ENCODE peak calls at places on chromosomes 7 and 10, in ten cellular contexts. One of them, this sample, is unnamed.

GRCh38 chr10:59839576-59839975 is 66.8 kb downstream of the CCDC6 start:
- DNase-seq in right cardiac atrium: no peak
- DNase-seq in NCI-H1092: no peak
- DNase-seq in activated effector memory CD4-positive, alpha-beta T cell treated with Interleukin-2 at 50 U/mL for 16 hours: no peak
- DNase-seq in HFF-Myc: no peak
- DNase-seq in GM04504: peak; percentile 11
- DNase-seq in stimulated activated CD4-positive, alpha-beta T cell treated with anti-CD3 and anti-CD28 coated beads, Interleukin-1b, Interleukin-23, amount 100 ng/mL, for 24 hours: no peak
- DNase-seq in NCI-H748 treated with DMSO at 0.1 percent for 48 hours: no peak
- DNase-seq in AG20443: peak; percentile 73
- DNase-seq in smooth muscle cell of the brain vasculature: no peak
- DNase-seq in this sample: no peak

GRCh38 chr10:79488870-79489269 is 23.5 kb upstream of the EIF5AL1 start:
- DNase-seq in right cardiac atrium: no peak
- DNase-seq in NCI-H1092: no peak
- DNase-seq in activated effector memory CD4-positive, alpha-beta T cell treated with Interleukin-2 at 50 U/mL for 16 hours: no peak
- DNase-seq in HFF-Myc: no peak
- DNase-seq in GM04504: no peak
- DNase-seq in stimulated activated CD4-positive, alpha-beta T cell treated with anti-CD3 and anti-CD28 coated beads, Interleukin-1b, Interleukin-23, amount 100 ng/mL, for 24 hours: no peak
- DNase-seq in NCI-H748 treated with DMSO at 0.1 percent for 48 hours: no peak
- DNase-seq in AG20443: no peak
- DNase-seq in smooth muscle cell of the brain vasculature: no peak
- DNase-seq in this sample: no peak

GRCh38 chr7:140121321-140121720 is 55.5 kb downstream of the KDM7A start:
- DNase-seq in right cardiac atrium: no peak
- DNase-seq in NCI-H1092: no peak
- DNase-seq in activated effector memory CD4-positive, alpha-beta T cell treated with Interleukin-2 at 50 U/mL for 16 hours: no peak
- DNase-seq in HFF-Myc: no peak
- DNase-seq in GM04504: no peak
- DNase-seq in stimulated activated CD4-positive, alpha-beta T cell treated with anti-CD3 and anti-CD28 coated beads, Interleukin-1b, Interleukin-23, amount 100 ng/mL, for 24 hours: no peak
- DNase-seq in NCI-H748 treated with DMSO at 0.1 percent for 48 hours: no peak
- DNase-seq in AG20443: no peak
- DNase-seq in smooth muscle cell of the brain vasculature: no peak
- DNase-seq in this sample: no peak

GRCh38 chr7:105654994-105655900 is 74.0 kb upstream of the EFCAB10 start:
- DNase-seq in right cardiac atrium: peak; percentile 55
- DNase-seq in NCI-H1092: peak; percentile 74
- DNase-seq in activated effector memory CD4-positive, alpha-beta T cell treated with Interleukin-2 at 50 U/mL for 16 hours: no peak
- DNase-seq in HFF-Myc: no peak
- DNase-seq in GM04504: no peak
- DNase-seq in stimulated activated CD4-positive, alpha-beta T cell treated with anti-CD3 and anti-CD28 coated beads, Interleukin-1b, Interleukin-23, amount 100 ng/mL, for 24 hours: no peak
- DNase-seq in NCI-H748 treated with DMSO at 0.1 percent for 48 hours: no peak
- DNase-seq in AG20443: peak; percentile 42
- DNase-seq in smooth muscle cell of the brain vasculature: peak; percentile 13
- DNase-seq in this sample: no peak

GRCh38 chr10:48623607-48624132 is 18.8 kb upstream of the ARHGAP22 start:
- DNase-seq in right cardiac atrium: no peak
- DNase-seq in NCI-H1092: no peak
- DNase-seq in activated effector memory CD4-positive, alpha-beta T cell treated with Interleukin-2 at 50 U/mL for 16 hours: no peak
- DNase-seq in HFF-Myc: no peak
- DNase-seq in GM04504: no peak
- DNase-seq in stimulated activated CD4-positive, alpha-beta T cell treated with anti-CD3 and anti-CD28 coated beads, Interleukin-1b, Interleukin-23, amount 100 ng/mL, for 24 hours: no peak
- DNase-seq in NCI-H748 treated with DMSO at 0.1 percent for 48 hours: no peak
- DNase-seq in AG20443: no peak
- DNase-seq in smooth muscle cell of the brain vasculature: no peak
- DNase-seq in this sample: no peak

GRCh38 chr10:33113111-33113856 is 155.3 kb upstream of the ITGB1 start:
- DNase-seq in right cardiac atrium: no peak
- DNase-seq in NCI-H1092: no peak
- DNase-seq in activated effector memory CD4-positive, alpha-beta T cell treated with Interleukin-2 at 50 U/mL for 16 hours: no peak
- DNase-seq in HFF-Myc: no peak
- DNase-seq in GM04504: no peak
- DNase-seq in stimulated activated CD4-positive, alpha-beta T cell treated with anti-CD3 and anti-CD28 coated beads, Interleukin-1b, Interleukin-23, amount 100 ng/mL, for 24 hours: no peak
- DNase-seq in NCI-H748 treated with DMSO at 0.1 percent for 48 hours: no peak
- DNase-seq in AG20443: peak; percentile 55
- DNase-seq in smooth muscle cell of the brain vasculature: no peak
- DNase-seq in this sample: no peak

GRCh38 chr10:82397859-82398258 is 522.9 kb downstream of the NRG3 start:
- DNase-seq in right cardiac atrium: no peak
- DNase-seq in NCI-H1092: no peak
- DNase-seq in activated effector memory CD4-positive, alpha-beta T cell treated with Interleukin-2 at 50 U/mL for 16 hours: no peak
- DNase-seq in HFF-Myc: no peak
- DNase-seq in GM04504: no peak
- DNase-seq in stimulated activated CD4-positive, alpha-beta T cell treated with anti-CD3 and anti-CD28 coated beads, Interleukin-1b, Interleukin-23, amount 100 ng/mL, for 24 hours: no peak
- DNase-seq in NCI-H748 treated with DMSO at 0.1 percent for 48 hours: no peak
- DNase-seq in AG20443: no peak
- DNase-seq in smooth muscle cell of the brain vasculature: no peak
- DNase-seq in this sample: no peak

GRCh38 chr10:7872041-7872442 is 53.7 kb downstream of the TAF3 start:
- DNase-seq in right cardiac atrium: no peak
- DNase-seq in NCI-H1092: no peak
- DNase-seq in activated effector memory CD4-positive, alpha-beta T cell treated with Interleukin-2 at 50 U/mL for 16 hours: no peak
- DNase-seq in HFF-Myc: no peak
- DNase-seq in GM04504: peak; percentile 4
- DNase-seq in stimulated activated CD4-positive, alpha-beta T cell treated with anti-CD3 and anti-CD28 coated beads, Interleukin-1b, Interleukin-23, amount 100 ng/mL, for 24 hours: no peak
- DNase-seq in NCI-H748 treated with DMSO at 0.1 percent for 48 hours: no peak
- DNase-seq in AG20443: peak; percentile 33
- DNase-seq in smooth muscle cell of the brain vasculature: no peak
- DNase-seq in this sample: no peak

GRCh38 chr10:125026036-125026931 is 84.4 kb downstream of the ZRANB1 start:
- DNase-seq in right cardiac atrium: no peak
- DNase-seq in NCI-H1092: no peak
- DNase-seq in activated effector memory CD4-positive, alpha-beta T cell treated with Interleukin-2 at 50 U/mL for 16 hours: no peak
- DNase-seq in HFF-Myc: no peak
- DNase-seq in GM04504: no peak
- DNase-seq in stimulated activated CD4-positive, alpha-beta T cell treated with anti-CD3 and anti-CD28 coated beads, Interleukin-1b, Interleukin-23, amount 100 ng/mL, for 24 hours: no peak
- DNase-seq in NCI-H748 treated with DMSO at 0.1 percent for 48 hours: no peak
- DNase-seq in AG20443: no peak
- DNase-seq in smooth muscle cell of the brain vasculature: no peak
- DNase-seq in this sample: no peak

GRCh38 chr7:65265959-65266519 is 107.6 kb upstream of the ZNF92 start:
- DNase-seq in right cardiac atrium: no peak
- DNase-seq in NCI-H1092: no peak
- DNase-seq in activated effector memory CD4-positive, alpha-beta T cell treated with Interleukin-2 at 50 U/mL for 16 hours: no peak
- DNase-seq in HFF-Myc: no peak
- DNase-seq in GM04504: no peak
- DNase-seq in stimulated activated CD4-positive, alpha-beta T cell treated with anti-CD3 and anti-CD28 coated beads, Interleukin-1b, Interleukin-23, amount 100 ng/mL, for 24 hours: no peak
- DNase-seq in NCI-H748 treated with DMSO at 0.1 percent for 48 hours: no peak
- DNase-seq in AG20443: no peak
- DNase-seq in smooth muscle cell of the brain vasculature: no peak
- DNase-seq in this sample: no peak

GRCh38 chr10:79266543-79267312 is 80.5 kb upstream of the PPIF start:
- DNase-seq in right cardiac atrium: peak; percentile 85
- DNase-seq in NCI-H1092: no peak
- DNase-seq in activated effector memory CD4-positive, alpha-beta T cell treated with Interleukin-2 at 50 U/mL for 16 hours: no peak
- DNase-seq in HFF-Myc: peak; percentile 70
- DNase-seq in GM04504: peak; percentile 91
- DNase-seq in stimulated activated CD4-positive, alpha-beta T cell treated with anti-CD3 and anti-CD28 coated beads, Interleukin-1b, Interleukin-23, amount 100 ng/mL, for 24 hours: no peak
- DNase-seq in NCI-H748 treated with DMSO at 0.1 percent for 48 hours: no peak
- DNase-seq in AG20443: peak; percentile 93
- DNase-seq in smooth muscle cell of the brain vasculature: peak; percentile 80
- DNase-seq in this sample: no peak

GRCh38 chr10:12337973-12338372 is 11.4 kb upstream of the CAMK1D start:
- DNase-seq in right cardiac atrium: no peak
- DNase-seq in NCI-H1092: no peak
- DNase-seq in activated effector memory CD4-positive, alpha-beta T cell treated with Interleukin-2 at 50 U/mL for 16 hours: no peak
- DNase-seq in HFF-Myc: no peak
- DNase-seq in GM04504: no peak
- DNase-seq in stimulated activated CD4-positive, alpha-beta T cell treated with anti-CD3 and anti-CD28 coated beads, Interleukin-1b, Interleukin-23, amount 100 ng/mL, for 24 hours: no peak
- DNase-seq in NCI-H748 treated with DMSO at 0.1 percent for 48 hours: no peak
- DNase-seq in AG20443: no peak
- DNase-seq in smooth muscle cell of the brain vasculature: no peak
- DNase-seq in this sample: no peak

GRCh38 chr10:119281581-119282071 is 74.3 kb downstream of the GRK5 start:
- DNase-seq in right cardiac atrium: peak; percentile 90
- DNase-seq in NCI-H1092: peak; percentile 88
- DNase-seq in activated effector memory CD4-positive, alpha-beta T cell treated with Interleukin-2 at 50 U/mL for 16 hours: no peak
- DNase-seq in HFF-Myc: no peak
- DNase-seq in GM04504: no peak
- DNase-seq in stimulated activated CD4-positive, alpha-beta T cell treated with anti-CD3 and anti-CD28 coated beads, Interleukin-1b, Interleukin-23, amount 100 ng/mL, for 24 hours: no peak
- DNase-seq in NCI-H748 treated with DMSO at 0.1 percent for 48 hours: no peak
- DNase-seq in AG20443: peak; percentile 67
- DNase-seq in smooth muscle cell of the brain vasculature: no peak
- DNase-seq in this sample: no peak

GRCh38 chr10:122981066-122981464 is 864 bp downstream of the PSTK start:
- DNase-seq in right cardiac atrium: no peak
- DNase-seq in NCI-H1092: no peak
- DNase-seq in activated effector memory CD4-positive, alpha-beta T cell treated with Interleukin-2 at 50 U/mL for 16 hours: no peak
- DNase-seq in HFF-Myc: no peak
- DNase-seq in GM04504: no peak
- DNase-seq in stimulated activated CD4-positive, alpha-beta T cell treated with anti-CD3 and anti-CD28 coated beads, Interleukin-1b, Interleukin-23, amount 100 ng/mL, for 24 hours: no peak
- DNase-seq in NCI-H748 treated with DMSO at 0.1 percent for 48 hours: no peak
- DNase-seq in AG20443: peak; percentile 60
- DNase-seq in smooth muscle cell of the brain vasculature: peak; percentile 15
- DNase-seq in this sample: no peak

GRCh38 chr7:45258533-45259226 is 101.1 kb downstream of the RAMP3 start:
- DNase-seq in right cardiac atrium: no peak
- DNase-seq in NCI-H1092: no peak
- DNase-seq in activated effector memory CD4-positive, alpha-beta T cell treated with Interleukin-2 at 50 U/mL for 16 hours: no peak
- DNase-seq in HFF-Myc: no peak
- DNase-seq in GM04504: no peak
- DNase-seq in stimulated activated CD4-positive, alpha-beta T cell treated with anti-CD3 and anti-CD28 coated beads, Interleukin-1b, Interleukin-23, amount 100 ng/mL, for 24 hours: no peak
- DNase-seq in NCI-H748 treated with DMSO at 0.1 percent for 48 hours: no peak
- DNase-seq in AG20443: no peak
- DNase-seq in smooth muscle cell of the brain vasculature: no peak
- DNase-seq in this sample: no peak

This sample was measured in T-helper 17 cell.